ENCODE peak calls at places on chromosomes 6 and 20, in six cellular contexts. M is GM23248; N is CD4-positive, alpha-beta memory T cell; Y is CD8-positive, alpha-beta memory T cell; X is sigmoid colon; O is AG04450. Q is an unnamed sample. For H3K27me3 and H3K9me3, the result is how much of the 10 kb centered on the place peaks cover.

GRCh38 chr6:57040011-57040410 is 6.5 kb upstream of the KIAA1586 start:
- DNase-seq in N (no peak), X (no peak), M (peak), Y (no peak), O (no peak), Q (no peak)

GRCh38 chr6:18166314-18167007 is 11.2 kb downstream of the KDM1B start:
- DNase-seq in O (no peak), N (no peak), M (peak), Y (no peak), X (no peak), Q (no peak)

GRCh38 chr20:34017610-34018009 is 23.9 kb downstream of the RALY start:
- DNase-seq in X (no peak), O (peak), N (no peak), Y (no peak), M (peak), Q (no peak)

GRCh38 chr20:63703471-63703975 is 4.3 kb downstream of the ARFRP1 start:
- DNase-seq in X (peak), O (no peak), N (no peak), Y (no peak), M (no peak), Q (no peak)

GRCh38 chr6:98295776-98296175 is 538.6 kb upstream of the POU3F2 start:
- DNase-seq in M (no peak), Y (no peak), O (no peak), X (no peak), N (no peak), Q (no peak)

GRCh38 chr6:155418017-155418749 is 37.5 kb downstream of the NOX3 start:
- DNase-seq in O (no peak), N (peak), Y (peak), M (peak), X (no peak), Q (peak)

GRCh38 chr6:6193221-6193745 is 127.2 kb downstream of the F13A1 start:
- DNase-seq in M (peak), Y (no peak), X (no peak), O (no peak), N (no peak), Q (no peak)

GRCh38 chr6:111715321-111715720 is 109.6 kb upstream of the TRAF3IP2 start:
- DNase-seq in N (peak), X (no peak), M (no peak), O (no peak), Y (no peak), Q (no peak)

GRCh38 chr20:35062478-35062877 is 30.1 kb downstream of the TRPC4AP start:
- DNase-seq in X (no peak), Y (no peak), N (no peak), M (no peak), O (no peak), Q (no peak)

GRCh38 chr6:163413345-163414116 is 987 bp upstream of the QKI start:
- DNase-seq in M (peak), N (peak), Y (peak), X (peak), O (peak), Q (peak)

GRCh38 chr6:72622094-72622540 is 253 bp downstream of the KCNQ5 start:
- DNase-seq in O (no peak), M (peak), Y (peak), N (peak), X (no peak), Q (peak)

GRCh38 chr6:109370336-109370735 is 11.9 kb downstream of the CD164 start:
- DNase-seq in N (no peak), Y (no peak), X (no peak), O (no peak), M (no peak), Q (no peak)

GRCh38 chr6:41200901-41201783 is at the start of gene TREML2:
- DNase-seq in M (no peak), N (no peak), X (no peak), Y (no peak), O (no peak), Q (no peak)

GRCh38 chr6:47701374-47701773 is 3.0 kb downstream of the ADGRF4 start:
- DNase-seq in N (no peak), O (no peak), M (no peak), X (no peak), Y (no peak), Q (no peak)

GRCh38 chr6:14689639-14690038 is 556.2 kb upstream of the JARID2 start:
- DNase-seq in X (no peak), N (no peak), O (no peak), Y (no peak), M (no peak), Q (no peak)

GRCh38 chr6:80411486-80411885 is 305.0 kb downstream of the BCKDHB start:
- DNase-seq in Y (no peak), X (no peak), N (no peak), M (no peak), O (no peak), Q (no peak)

GRCh38 chr6:148090326-148090725 is 252.3 kb upstream of the SASH1 start:
- DNase-seq in M (no peak), X (no peak), N (no peak), Y (no peak), O (no peak), Q (no peak)

GRCh38 chr6:56594699-56595098 is 48.0 kb downstream of the DST start:
- DNase-seq in M (no peak), Y (no peak), X (no peak), N (no peak), O (no peak), Q (no peak)

GRCh38 chr6:119350202-119351004 is 842 bp upstream of the MAN1A1 start:
- DNase-seq in N (no peak), O (peak), Y (no peak), M (peak), X (no peak), Q (peak)

GRCh38 chr20:33423141-33423834 is 20.3 kb downstream of the SNTA1 start:
- DNase-seq in N (no peak), X (peak), Y (no peak), O (no peak), M (peak), Q (no peak)

GRCh38 chr20:7285918-7286556 is 518.6 kb downstream of the BMP2 start:
- DNase-seq in Y (no peak), X (peak), M (peak), N (no peak), O (peak), Q (no peak)

GRCh38 chr6:26322645-26323482 is 42.1 kb upstream of the BTN3A2 start:
- DNase-seq in N (peak), Y (no peak), X (no peak), M (peak), O (no peak), Q (no peak)
- H3K27me3 ChIP-seq in N (under half), Y (under half), X (half or more), M (under half), O (under half), Q (under half)

GRCh38 chr20:53872081-53872541 is 198.3 kb downstream of the BCAS1 start:
- DNase-seq in O (no peak), Y (no peak), X (no peak), M (peak), N (peak), Q (no peak)

GRCh38 chr20:53873249-53873642 is 197.1 kb downstream of the BCAS1 start:
- DNase-seq in X (no peak), N (no peak), O (no peak), M (no peak), Y (no peak), Q (no peak)

GRCh38 chr20:53874104-53874503 is 196.3 kb downstream of the BCAS1 start:
- DNase-seq in M (no peak), X (no peak), O (no peak), N (no peak), Y (no peak), Q (no peak)

GRCh38 chr20:53871541-53871940 is 198.9 kb downstream of the BCAS1 start:
- DNase-seq in O (no peak), X (no peak), M (no peak), N (no peak), Y (no peak), Q (no peak)

DNA sequence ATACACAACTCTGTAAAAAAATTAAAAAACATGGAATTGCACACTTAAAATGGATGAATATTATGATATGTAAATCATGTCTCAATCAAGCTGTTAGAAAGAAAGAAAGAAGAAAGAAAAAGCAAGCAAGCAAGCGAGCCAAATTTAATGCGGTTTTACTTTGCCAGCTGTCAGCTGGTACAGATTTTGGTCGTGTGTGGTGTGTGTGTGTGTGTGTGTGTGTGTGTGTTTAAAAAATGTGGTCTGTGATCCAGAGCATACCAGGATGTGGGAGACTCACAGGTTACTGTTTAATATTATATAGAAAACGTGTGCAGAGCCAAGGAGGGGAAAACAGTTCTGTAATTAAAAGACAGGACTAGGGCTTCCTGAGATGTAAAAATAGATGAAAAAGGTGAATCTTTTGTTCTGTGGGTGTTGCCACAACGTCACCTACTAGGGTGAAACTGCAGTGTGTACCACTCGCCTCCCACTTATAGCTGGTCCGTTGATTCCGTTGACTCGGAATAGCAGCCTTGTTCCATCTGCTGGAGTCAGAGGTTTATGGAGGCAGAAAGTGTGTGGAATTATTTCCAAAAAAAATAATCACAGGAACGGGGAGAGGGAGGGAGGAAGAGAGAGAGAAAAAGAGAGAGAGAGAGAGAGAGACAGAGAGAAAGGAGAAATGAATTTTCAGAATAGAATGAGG is 197.7 kb downstream of the BCAS1 start:
- DNase-seq in M (peak), N (peak), O (no peak), Y (peak), X (no peak), Q (peak)
- H3K4me3 ChIP-seq in M (peak), N (peak), O (no peak), Y (peak), X (no peak), Q (peak)

DNA sequence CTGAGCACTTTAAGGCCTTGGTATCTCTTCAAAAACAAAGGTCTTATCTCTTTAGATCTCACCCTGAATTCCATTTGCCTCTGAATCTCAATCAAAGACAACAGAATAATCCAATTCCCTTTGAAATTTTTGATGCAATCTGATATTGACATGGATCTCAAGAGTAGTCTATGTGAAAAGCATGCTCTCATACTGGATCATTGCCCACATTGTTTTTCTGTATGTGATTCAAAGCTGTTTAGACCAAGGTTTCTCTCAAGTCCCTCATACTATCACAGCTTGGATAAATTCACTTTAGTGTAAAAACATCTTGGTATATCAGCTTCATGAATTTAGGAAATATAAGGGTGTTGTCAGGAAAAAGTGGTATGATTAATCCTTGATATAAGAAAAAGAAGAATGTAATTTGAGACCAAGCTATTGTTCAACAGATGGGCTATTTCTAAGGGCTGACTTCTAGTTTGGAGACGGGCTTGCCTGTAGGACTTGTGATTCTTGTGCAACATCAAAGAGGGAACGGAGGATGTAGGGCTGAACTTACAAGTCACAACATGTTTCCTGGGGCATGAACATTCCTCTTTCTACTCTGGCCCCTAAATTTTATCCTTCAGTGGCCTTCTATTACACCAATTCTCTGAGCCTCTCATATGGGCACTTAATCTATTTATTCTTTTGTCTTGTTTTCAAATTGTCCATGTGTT is 77.9 kb upstream of the CITED2 start:
- DNase-seq in X (no peak), O (no peak), Y (no peak), N (no peak), M (peak), Q (no peak)
- H3K9me3 ChIP-seq in X (under half), O (under half), Y (under half), N (under half), M (under half), Q (under half)

DNA sequence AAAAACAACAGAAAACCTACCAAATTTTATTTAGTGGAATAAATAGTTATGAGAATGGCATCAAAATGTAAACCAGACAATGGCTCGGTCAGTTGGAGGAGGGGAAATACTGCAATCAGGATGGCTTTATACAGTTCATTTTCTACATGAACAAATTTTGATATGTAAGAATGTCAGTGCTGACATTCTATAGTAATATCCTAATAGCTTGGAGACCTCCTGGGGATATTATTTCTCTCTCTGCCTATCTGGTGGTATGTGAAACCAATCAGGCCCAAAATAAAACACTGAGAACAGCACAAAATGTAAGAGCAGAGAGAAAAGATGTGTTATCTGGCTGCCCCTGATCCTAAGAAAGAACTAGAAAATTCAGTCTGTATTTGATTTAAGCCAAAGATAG is 327.7 kb downstream of the UBE3D start:
- DNase-seq in M (no peak), X (no peak), O (no peak), Y (no peak), N (no peak), Q (no peak)
- H3K27me3 ChIP-seq in M (under half), X (under half), O (under half), Y (under half), N (under half), Q (under half)

GRCh38 chr6:149861603-149862423 is 2.3 kb downstream of the LRP11 start:
- DNase-seq in Y (no peak), M (peak), O (no peak), X (no peak), N (no peak), Q (no peak)
- H3K4me3 ChIP-seq in Y (no peak), M (peak), O (peak), X (no peak), N (no peak), Q (no peak)

GRCh38 chr20:59667131-59667530 is 62.8 kb downstream of the PHACTR3 start:
- DNase-seq in M (no peak), Y (no peak), X (no peak), N (no peak), O (no peak), Q (no peak)

GRCh38 chr20:59664389-59665055 is 60.2 kb downstream of the PHACTR3 start:
- DNase-seq in O (no peak), X (no peak), M (no peak), Y (no peak), N (no peak), Q (no peak)

GRCh38 chr20:59667981-59668515 is 63.7 kb downstream of the PHACTR3 start:
- DNase-seq in O (no peak), N (no peak), M (no peak), X (no peak), Y (no peak), Q (no peak)

GRCh38 chr20:59666586-59666985 is 62.2 kb downstream of the PHACTR3 start:
- DNase-seq in M (no peak), O (no peak), X (no peak), Y (no peak), N (no peak), Q (no peak)

GRCh38 chr20:59665656-59666555 is 61.6 kb downstream of the PHACTR3 start:
- DNase-seq in X (no peak), Y (no peak), N (no peak), O (no peak), M (no peak), Q (no peak)
- H3K9me3 ChIP-seq in X (under half), Y (under half), N (under half), O (under half), M (under half), Q (under half)

DNA sequence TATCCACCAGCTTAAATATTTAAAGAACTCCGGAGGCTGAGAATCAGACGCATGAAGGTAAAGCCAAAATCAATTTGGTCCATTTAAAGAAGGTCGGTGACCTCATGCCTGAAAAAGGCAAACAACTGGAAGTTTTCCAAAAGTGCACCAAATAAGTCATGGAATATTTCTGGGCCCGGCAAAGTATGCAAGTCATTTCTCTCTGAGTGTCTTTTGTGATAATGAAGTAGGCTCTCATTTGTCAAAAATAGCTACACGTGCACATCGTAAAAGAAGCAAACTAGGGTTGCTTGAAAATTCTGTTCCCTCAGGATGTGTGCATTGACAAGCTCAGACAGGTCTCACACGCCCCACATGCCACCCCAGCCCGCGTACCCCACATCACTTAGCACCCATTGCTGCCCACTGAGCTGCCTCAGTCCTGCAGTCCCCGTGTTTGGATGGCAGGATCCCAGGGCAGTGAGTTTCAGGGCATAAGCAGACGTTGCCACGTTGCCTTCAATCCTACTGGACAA is 20.5 kb upstream of the PYGB start:
- DNase-seq in X (no peak), N (no peak), M (peak), Y (no peak), O (no peak), Q (no peak)
- H3K27me3 ChIP-seq in X (under half), N (under half), M (under half), Y (under half), O (under half), Q (under half)

GRCh38 chr20:31595380-31595653 is 9.8 kb upstream of the ID1 start:
- DNase-seq in O (no peak), M (no peak), N (no peak), Y (no peak), X (no peak), Q (no peak)
- H3K4me3 ChIP-seq in O (no peak), M (peak), N (no peak), Y (no peak), X (no peak), Q (no peak)

GRCh38 chr6:108009894-108010293 is 51.9 kb upstream of the SEC63 start:
- DNase-seq in N (no peak), Y (no peak), O (no peak), X (no peak), M (no peak), Q (no peak)

GRCh38 chr6:108008363-108008762 is 50.4 kb upstream of the SEC63 start:
- DNase-seq in M (no peak), N (no peak), Y (no peak), X (no peak), O (no peak), Q (no peak)

DNA sequence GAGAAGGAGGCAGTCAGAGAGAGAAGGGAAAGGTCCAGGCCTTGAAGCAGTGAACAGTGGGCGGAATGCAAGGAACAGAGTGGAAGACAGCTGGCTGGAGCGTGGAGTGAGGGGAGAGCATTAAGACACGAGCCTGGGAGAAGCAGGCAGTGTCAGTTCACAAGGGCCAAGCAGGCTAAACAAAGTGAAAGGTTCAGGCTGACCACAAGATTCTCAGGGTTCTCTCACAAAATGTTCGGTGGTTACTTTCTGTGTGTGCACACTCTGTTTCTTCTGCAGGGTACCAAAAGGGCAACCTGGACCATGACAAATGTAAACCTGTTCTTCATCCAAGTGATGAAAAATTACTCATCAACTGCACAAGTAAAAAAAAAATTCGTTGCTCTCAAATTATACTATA is 56.0 kb upstream of the SEC63 start:
- DNase-seq in X (no peak), M (no peak), N (no peak), Y (no peak), O (no peak), Q (no peak)
- H3K9me3 ChIP-seq in X (under half), M (under half), N (under half), Y (under half), O (under half), Q (under half)